ENCODE peak calls at places on chromosomes 6 and 20, in six cellular contexts. One of them, this sample, is unnamed.

GRCh38 chr6:39108041-39108839 is 6.7 kb downstream of the SAYSD1 start:
- DNase-seq in H9: no peak
- DNase-seq in heart right ventricle: no peak
- DNase-seq in endodermal cell: no peak
- DNase-seq in prostate gland: no peak
- DNase-seq in stomach: no peak
- DNase-seq in this sample: no peak

GRCh38 chr6:34226731-34227586 is 9.7 kb upstream of the HMGA1 start:
- DNase-seq in prostate gland: no peak
- DNase-seq in endodermal cell: peak; percentile 90
- DNase-seq in H9: peak; percentile 82
- DNase-seq in stomach: no peak
- DNase-seq in heart right ventricle: no peak
- DNase-seq in this sample: no peak

GRCh38 chr20:40826699-40827098 is 137.7 kb upstream of the MAFB start:
- DNase-seq in stomach: no peak
- DNase-seq in H9: no peak
- DNase-seq in endodermal cell: no peak
- DNase-seq in prostate gland: no peak
- DNase-seq in heart right ventricle: no peak
- DNase-seq in this sample: no peak

GRCh38 chr20:64110411-64111068 is 3.2 kb upstream of the NPBWR2 start:
- DNase-seq in endodermal cell: peak; percentile 30
- DNase-seq in stomach: peak; percentile 17
- DNase-seq in H9: no peak
- DNase-seq in heart right ventricle: no peak
- DNase-seq in prostate gland: no peak
- DNase-seq in this sample: no peak

GRCh38 chr20:5030348-5031205 is 29.3 kb upstream of the SLC23A2 start:
- DNase-seq in prostate gland: no peak
- DNase-seq in stomach: no peak
- DNase-seq in heart right ventricle: no peak
- DNase-seq in endodermal cell: no peak
- DNase-seq in H9: no peak
- DNase-seq in this sample: no peak

GRCh38 chr6:116847234-116847633 is 18.4 kb upstream of the GPRC6A start:
- DNase-seq in endodermal cell: no peak
- DNase-seq in heart right ventricle: no peak
- DNase-seq in H9: no peak
- DNase-seq in prostate gland: no peak
- DNase-seq in stomach: no peak
- DNase-seq in this sample: no peak

GRCh38 chr6:157759028-157759427 is 64.0 kb upstream of the SNX9 start:
- DNase-seq in endodermal cell: peak; percentile 23
- DNase-seq in stomach: no peak
- DNase-seq in heart right ventricle: no peak
- DNase-seq in H9: no peak
- DNase-seq in prostate gland: no peak
- DNase-seq in this sample: no peak

GRCh38 chr6:7886132-7886531 is 24.5 kb downstream of the TXNDC5 start:
- DNase-seq in heart right ventricle: no peak
- DNase-seq in prostate gland: no peak
- DNase-seq in H9: no peak
- DNase-seq in stomach: no peak
- DNase-seq in endodermal cell: no peak
- DNase-seq in this sample: no peak

GRCh38 chr6:26445934-26446667 is 5.8 kb downstream of the BTN3A3 start:
- DNase-seq in H9: no peak
- DNase-seq in stomach: no peak
- DNase-seq in prostate gland: no peak
- DNase-seq in heart right ventricle: no peak
- DNase-seq in endodermal cell: no peak
- DNase-seq in this sample: peak; percentile 28

GRCh38 chr6:168536665-168537249 is 95.8 kb downstream of the SMOC2 start:
- DNase-seq in H9: no peak
- DNase-seq in prostate gland: no peak
- DNase-seq in endodermal cell: no peak
- DNase-seq in stomach: no peak
- DNase-seq in heart right ventricle: no peak
- DNase-seq in this sample: no peak
- H3K27ac ChIP-seq in H9: no peak overlapping the region
- H3K27ac ChIP-seq in prostate gland: peak overlapping the region; percentile 63
- H3K27ac ChIP-seq in endodermal cell: no peak overlapping the region
- H3K27ac ChIP-seq in stomach: no peak overlapping the region
- H3K27ac ChIP-seq in heart right ventricle: peak overlapping the region; percentile 34
- H3K27ac ChIP-seq in this sample: no peak overlapping the region

DNA sequence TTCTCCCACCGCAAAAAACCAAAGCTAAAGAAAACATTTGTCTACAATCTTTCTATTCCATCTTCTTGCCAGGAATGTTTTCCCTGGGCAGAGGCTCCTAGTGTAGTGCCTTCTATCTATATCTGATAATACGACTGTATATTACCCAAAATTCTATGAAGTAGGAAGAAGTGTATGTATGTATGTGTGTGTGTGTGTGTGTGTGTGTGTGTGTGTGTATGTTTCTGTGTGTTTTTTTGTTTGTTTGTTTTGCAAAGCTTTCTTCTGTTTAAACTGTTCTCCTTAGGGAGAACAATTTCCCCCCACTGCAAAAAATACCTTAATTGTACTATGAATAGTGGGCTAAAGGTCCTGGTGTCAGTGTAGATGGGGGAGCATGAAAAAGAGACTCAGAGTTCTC is 312.6 kb upstream of the CITED2 start:
- DNase-seq in H9: no peak
- DNase-seq in endodermal cell: no peak
- DNase-seq in stomach: no peak
- DNase-seq in heart right ventricle: no peak
- DNase-seq in prostate gland: no peak
- DNase-seq in this sample: no peak
- H3K4me1 ChIP-seq in H9: no peaks in the 10 kb centered on the region
- H3K4me1 ChIP-seq in endodermal cell: no peaks in the 10 kb centered on the region
- H3K4me1 ChIP-seq in stomach: no peaks in the 10 kb centered on the region
- H3K4me1 ChIP-seq in heart right ventricle: peaks cover 3% of the 10 kb centered on the region
- H3K4me1 ChIP-seq in prostate gland: no peaks in the 10 kb centered on the region
- H3K4me1 ChIP-seq in this sample: no peaks in the 10 kb centered on the region

GRCh38 chr20:18773566-18773965 is 40.0 kb upstream of the SCP2D1 start:
- DNase-seq in endodermal cell: no peak
- DNase-seq in prostate gland: no peak
- DNase-seq in heart right ventricle: no peak
- DNase-seq in H9: no peak
- DNase-seq in stomach: no peak
- DNase-seq in this sample: no peak
- H3K27ac ChIP-seq in endodermal cell: no peak overlapping the region
- H3K27ac ChIP-seq in prostate gland: no peak overlapping the region
- H3K27ac ChIP-seq in heart right ventricle: no peak overlapping the region
- H3K27ac ChIP-seq in H9: no peak overlapping the region
- H3K27ac ChIP-seq in stomach: no peak overlapping the region
- H3K27ac ChIP-seq in this sample: no peak overlapping the region

DNA sequence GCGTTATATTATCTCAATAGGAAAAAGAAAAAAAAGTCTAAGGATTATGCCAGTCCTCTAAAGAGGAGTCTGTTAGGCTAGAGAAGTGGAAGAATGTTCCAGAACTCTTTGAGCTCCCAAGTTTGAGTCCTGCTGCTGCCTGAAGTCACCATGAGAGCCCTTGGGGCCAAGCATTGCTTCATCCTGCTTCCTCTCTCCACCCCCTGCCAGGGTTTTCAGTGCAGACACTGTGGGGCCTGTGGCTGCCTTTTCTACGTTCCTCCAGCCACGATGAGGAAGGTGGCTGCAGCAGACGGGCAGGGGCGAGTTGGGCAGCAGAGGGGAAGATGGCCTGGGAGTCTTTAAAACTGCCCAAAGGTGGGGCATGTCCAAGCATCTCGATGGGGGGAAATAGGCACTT is 214.4 kb upstream of the KCNG1 start:
- DNase-seq in endodermal cell: no peak
- DNase-seq in heart right ventricle: peak; percentile 14
- DNase-seq in stomach: no peak
- DNase-seq in prostate gland: no peak
- DNase-seq in H9: no peak
- DNase-seq in this sample: no peak
- H3K4me1 ChIP-seq in endodermal cell: no peaks in the 10 kb centered on the region
- H3K4me1 ChIP-seq in heart right ventricle: no peaks in the 10 kb centered on the region
- H3K4me1 ChIP-seq in stomach: no peaks in the 10 kb centered on the region
- H3K4me1 ChIP-seq in prostate gland: no peaks in the 10 kb centered on the region
- H3K4me1 ChIP-seq in H9: no peaks in the 10 kb centered on the region
- H3K4me1 ChIP-seq in this sample: no peaks in the 10 kb centered on the region

GRCh38 chr6:4942673-4943009 is 61.2 kb downstream of the RPP40 start:
- DNase-seq in prostate gland: no peak
- DNase-seq in stomach: no peak
- DNase-seq in endodermal cell: no peak
- DNase-seq in H9: no peak
- DNase-seq in heart right ventricle: no peak
- DNase-seq in this sample: no peak
- H3K27ac ChIP-seq in prostate gland: no peak overlapping the region
- H3K27ac ChIP-seq in stomach: no peak overlapping the region
- H3K27ac ChIP-seq in endodermal cell: no peak overlapping the region
- H3K27ac ChIP-seq in H9: no peak overlapping the region
- H3K27ac ChIP-seq in heart right ventricle: no peak overlapping the region
- H3K27ac ChIP-seq in this sample: no peak overlapping the region